ENCODE peak calls at places on chromosomes 3 and 15, in seven cellular contexts. E is H1, B is testis, Q is psoas muscle, O is lower lobe of right lung, X is left ventricle myocardium inferior, P is heart right ventricle. M is an unnamed sample. For H3K4me1, the result is how much of the 10 kb centered on the place peaks cover.

GRCh38 chr3:188241883-188242282 is 87.9 kb downstream of the LPP start:
- DNase-seq in E (no peak), B (no peak), Q (no peak), O (no peak), X (no peak), P (no peak), M (no peak)

GRCh38 chr3:193894121-193894863 is 241.7 kb upstream of the HES1 start:
- DNase-seq in E (no peak), B (no peak), Q (no peak), O (peak), X (peak), P (peak), M (no peak)

GRCh38 chr3:38142959-38143358 is 4.5 kb downstream of the MYD88 start:
- DNase-seq in E (no peak), B (peak), Q (no peak), O (no peak), X (no peak), P (no peak), M (no peak)

GRCh38 chr3:162845918-162846317 is 1349.3 kb downstream of the OTOL1 start:
- DNase-seq in E (no peak), B (no peak), Q (no peak), O (no peak), X (no peak), P (no peak), M (no peak)

GRCh38 chr3:105334138-105334882 is 32.4 kb upstream of the ALCAM start:
- DNase-seq in E (no peak), B (no peak), Q (no peak), O (no peak), X (no peak), P (no peak), M (no peak)

GRCh38 chr3:12751548-12751947 is 7.5 kb downstream of the TMEM40 start:
- DNase-seq in E (no peak), B (no peak), Q (no peak), O (no peak), X (no peak), P (no peak), M (no peak)

GRCh38 chr3:132354916-132355702 is 37.9 kb downstream of the ACP3 start:
- DNase-seq in E (no peak), B (no peak), Q (no peak), O (no peak), X (no peak), P (no peak), M (no peak)

GRCh38 chr15:25738171-25738792 is 124.8 kb downstream of the ATP10A start:
- DNase-seq in E (no peak), B (no peak), Q (no peak), O (no peak), X (no peak), P (no peak), M (no peak)

GRCh38 chr3:72748659-72749058 is 99.6 kb downstream of the SHQ1 start:
- DNase-seq in E (no peak), B (no peak), Q (no peak), O (no peak), X (no peak), P (no peak), M (no peak)

GRCh38 chr15:32943691-32944090 is 225.9 kb downstream of the GREM1 start:
- DNase-seq in E (no peak), B (no peak), Q (no peak), O (no peak), X (no peak), P (no peak), M (no peak)

GRCh38 chr15:41841131-41841530 is 2.5 kb downstream of the PLA2G4B start:
- DNase-seq in E (no peak), B (no peak), Q (no peak), O (no peak), X (no peak), P (no peak), M (no peak)

GRCh38 chr3:36679384-36680200 is 84.8 kb downstream of the DCLK3 start:
- DNase-seq in E (no peak), B (no peak), Q (no peak), O (no peak), X (no peak), P (no peak), M (no peak)

GRCh38 chr3:3227670-3228069 is 48.2 kb upstream of the CRBN start:
- DNase-seq in E (no peak), B (no peak), Q (no peak), O (no peak), X (peak), P (peak), M (no peak)

GRCh38 chr3:12946661-12947316 is 105.4 kb upstream of the RPL32 start:
- DNase-seq in E (no peak), B (no peak), Q (no peak), O (no peak), X (no peak), P (no peak), M (no peak)

DNA sequence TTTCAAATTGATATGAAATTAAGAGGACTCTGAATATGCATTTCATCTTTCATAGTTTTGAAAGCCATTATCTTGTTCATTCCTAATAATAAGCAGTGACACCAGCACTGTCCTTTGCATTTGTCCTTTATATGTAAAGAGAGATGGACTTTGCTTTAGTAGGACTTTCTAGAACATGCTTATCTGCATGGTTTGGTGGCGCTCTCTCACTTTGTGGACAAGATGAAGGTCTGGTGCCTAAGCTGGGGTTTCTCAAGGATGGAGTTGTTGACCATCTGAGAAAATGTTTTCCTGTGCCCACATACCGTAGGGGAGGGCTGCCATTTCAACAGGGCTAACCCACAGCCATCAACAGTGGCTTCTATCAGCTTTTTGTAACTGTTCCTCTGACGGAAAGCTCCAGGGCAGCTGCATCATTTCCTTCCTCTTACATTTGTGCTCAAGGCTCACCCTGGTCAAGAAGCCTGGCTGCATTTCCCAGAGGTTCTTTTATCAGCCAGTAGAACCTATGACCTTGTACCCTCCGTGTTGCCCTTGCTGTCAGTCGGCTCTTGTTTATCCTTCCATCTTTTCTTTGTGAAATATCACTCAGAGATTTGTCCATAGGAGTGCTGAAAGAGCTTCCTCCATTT is 44.5 kb downstream of the ABHD2 start:
- DNase-seq in E (no peak), B (peak), Q (no peak), O (no peak), X (no peak), P (peak), M (peak)
- H3K4me1 ChIP-seq in E (under half), B (under half), Q (under half), O (half or more), X (half or more), P (half or more), M (under half)

GRCh38 chr15:70753101-70753829 is 10.1 kb downstream of the UACA start:
- DNase-seq in E (no peak), B (no peak), Q (no peak), O (no peak), X (no peak), P (no peak), M (no peak)
- H3K4me1 ChIP-seq in E (under half), B (under half), Q (half or more), O (under half), X (half or more), P (half or more), M (half or more)

GRCh38 chr15:78788261-78788660 is 23.0 kb downstream of the ADAMTS7 start:
- DNase-seq in E (no peak), B (no peak), Q (no peak), O (peak), X (no peak), P (no peak), M (no peak)

GRCh38 chr15:78790027-78790426 is 21.2 kb downstream of the ADAMTS7 start:
- DNase-seq in E (no peak), B (no peak), Q (no peak), O (no peak), X (no peak), P (peak), M (no peak)

GRCh38 chr15:78789615-78790014 is 21.6 kb downstream of the ADAMTS7 start:
- DNase-seq in E (no peak), B (no peak), Q (no peak), O (peak), X (no peak), P (no peak), M (no peak)

GRCh38 chr15:78795043-78795442 is 16.2 kb downstream of the ADAMTS7 start:
- DNase-seq in E (no peak), B (no peak), Q (no peak), O (no peak), X (no peak), P (no peak), M (no peak)

GRCh38 chr15:78791357-78791756 is 19.9 kb downstream of the ADAMTS7 start:
- DNase-seq in E (no peak), B (no peak), Q (no peak), O (no peak), X (no peak), P (no peak), M (no peak)
- H3K4me1 ChIP-seq in E (under half), B (under half), Q (under half), O (under half), X (under half), P (under half), M (under half)

DNA sequence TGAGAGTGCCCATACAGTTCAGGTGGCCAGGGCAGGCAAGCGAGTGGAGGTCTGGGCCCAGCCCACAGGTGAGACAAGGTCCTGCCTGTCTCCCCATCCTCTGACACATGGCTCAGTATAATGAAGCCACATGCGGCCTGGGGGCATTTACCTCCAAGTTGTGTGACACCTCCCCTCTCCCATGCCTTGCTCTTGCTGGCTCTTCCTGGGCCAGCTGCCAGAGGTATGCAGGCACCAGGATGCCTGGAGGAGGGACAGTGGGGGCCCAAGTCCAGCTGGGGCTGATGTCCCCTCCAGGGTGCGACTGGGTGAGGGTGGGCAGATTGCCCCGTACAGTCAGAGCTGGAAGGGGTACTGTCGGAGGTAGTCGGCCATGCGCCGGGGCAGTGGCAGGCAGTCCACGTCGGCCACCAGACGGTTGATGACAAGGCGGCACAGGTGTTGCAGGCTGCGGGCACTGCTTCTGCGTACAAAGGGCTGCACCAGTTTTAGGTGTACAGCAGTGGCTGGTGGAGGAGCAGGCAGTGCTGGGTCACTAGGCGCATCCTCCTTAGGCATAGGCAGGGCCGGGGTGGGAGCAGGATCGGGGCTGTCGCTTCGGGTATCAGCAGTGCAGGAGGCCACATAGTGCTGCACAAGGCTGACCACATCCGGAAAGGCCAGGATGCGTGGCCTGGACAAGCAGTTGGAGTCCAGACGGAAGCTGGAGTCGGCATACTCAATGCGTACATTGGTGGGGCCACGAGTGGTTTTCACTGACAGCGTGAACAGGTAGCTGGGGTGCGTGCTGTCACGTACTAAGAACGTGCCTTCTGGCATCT is 4.1 kb downstream of the CISH start:
- DNase-seq in E (no peak), B (no peak), Q (no peak), O (peak), X (no peak), P (no peak), M (no peak)
- H3K4me1 ChIP-seq in E (under half), B (half or more), Q (half or more), O (half or more), X (half or more), P (half or more), M (under half)

DNA sequence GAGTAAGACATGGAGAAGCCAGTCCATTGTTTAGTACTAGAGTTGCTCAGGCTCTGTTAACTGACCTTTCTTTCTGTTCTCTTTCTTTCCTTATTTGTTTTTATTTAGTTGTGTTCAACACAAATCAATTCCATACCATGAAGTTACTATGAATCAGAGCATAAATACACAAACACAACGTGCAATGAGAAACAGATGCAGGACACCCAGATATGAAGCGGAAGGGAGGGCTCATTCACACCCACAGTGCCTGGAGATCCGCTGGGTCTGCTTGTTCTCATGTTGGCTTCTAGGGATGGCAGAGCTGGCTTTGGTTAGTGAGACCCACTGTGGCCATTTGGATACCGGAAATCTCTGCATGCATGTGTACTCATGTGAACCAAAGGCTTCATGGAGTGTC is 97.2 kb downstream of the TAMM41 start:
- DNase-seq in E (no peak), B (no peak), Q (no peak), O (no peak), X (no peak), P (no peak), M (no peak)
- H3K4me1 ChIP-seq in E (under half), B (under half), Q (under half), O (under half), X (under half), P (under half), M (under half)

GRCh38 chr15:98412852-98413251 is 235.5 kb upstream of the IGF1R start:
- DNase-seq in E (no peak), B (no peak), Q (no peak), O (no peak), X (no peak), P (no peak), M (no peak)

GRCh38 chr15:98413973-98414546 is 234.3 kb upstream of the IGF1R start:
- DNase-seq in E (no peak), B (no peak), Q (peak), O (no peak), X (peak), P (no peak), M (no peak)

GRCh38 chr15:98419173-98419814 is 229.0 kb upstream of the IGF1R start:
- DNase-seq in E (no peak), B (no peak), Q (no peak), O (no peak), X (no peak), P (no peak), M (no peak)

GRCh38 chr15:98417346-98417745 is 231.0 kb upstream of the IGF1R start:
- DNase-seq in E (no peak), B (no peak), Q (no peak), O (no peak), X (no peak), P (no peak), M (no peak)

DNA sequence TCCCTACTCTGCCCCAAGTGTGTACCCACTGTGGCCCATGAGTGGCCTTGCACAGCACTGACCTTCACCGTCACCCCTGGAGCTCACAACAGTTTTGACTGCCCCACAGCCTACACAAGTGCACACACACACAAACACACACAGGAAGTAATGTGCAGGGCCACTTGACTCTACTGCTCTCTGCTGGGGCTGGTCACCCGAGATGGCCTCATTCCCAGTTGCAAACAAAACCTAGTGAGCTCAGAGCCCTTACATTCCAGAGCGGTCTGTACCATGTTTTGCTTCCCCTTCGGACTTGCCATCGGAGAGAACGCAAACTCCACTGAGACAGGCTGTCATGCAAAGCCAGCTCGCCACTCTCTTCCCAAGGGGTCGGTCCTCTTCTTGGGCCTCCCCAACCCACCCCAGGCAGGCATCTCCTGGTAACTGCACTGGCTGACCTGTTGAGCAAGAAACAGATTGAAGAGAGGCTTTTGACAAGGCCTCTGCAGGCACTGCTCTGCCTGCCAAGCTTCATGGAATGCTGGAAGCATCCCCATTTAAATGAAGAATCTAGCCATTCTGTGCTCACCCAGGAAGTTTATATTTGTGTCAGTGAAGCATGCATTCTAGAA is 232.0 kb upstream of the IGF1R start:
- DNase-seq in E (no peak), B (no peak), Q (no peak), O (no peak), X (no peak), P (no peak), M (no peak)
- H3K4me1 ChIP-seq in E (under half), B (under half), Q (under half), O (under half), X (under half), P (under half), M (under half)

DNA sequence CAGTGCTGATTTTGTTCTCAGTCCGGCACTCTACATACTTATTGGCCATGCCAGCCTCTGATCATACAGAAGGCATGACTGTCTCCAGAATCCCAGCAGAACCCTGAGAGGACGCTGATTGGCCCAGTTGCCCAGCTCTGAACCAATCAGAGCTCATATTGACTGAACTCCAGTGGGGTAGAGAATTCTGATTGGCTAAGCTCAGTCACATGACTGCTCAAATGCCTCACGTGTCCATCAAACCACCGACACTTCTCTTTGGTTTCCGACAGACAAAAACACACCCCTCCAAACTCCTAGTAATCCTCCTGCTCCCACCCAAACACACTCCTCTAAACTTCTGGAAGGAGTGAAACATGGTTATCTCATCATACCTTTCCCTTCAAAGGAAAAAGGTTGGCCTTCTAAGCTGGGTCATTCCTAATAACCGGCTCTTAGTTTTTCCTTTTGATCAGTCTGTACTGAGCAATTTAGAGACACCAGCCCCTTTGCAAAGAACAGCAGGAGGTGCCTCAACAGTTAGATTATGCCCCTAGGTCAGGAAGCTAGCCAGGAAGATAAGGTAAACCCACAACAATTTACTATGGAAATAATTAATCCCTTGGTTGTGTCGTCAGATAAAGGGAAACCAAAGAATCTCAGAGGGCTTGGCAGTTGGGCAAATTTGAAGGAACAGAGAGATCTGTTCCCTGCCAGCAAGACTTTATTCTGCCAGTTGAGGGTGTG is 187.8 kb downstream of the TLE3 start:
- DNase-seq in E (no peak), B (peak), Q (no peak), O (no peak), X (no peak), P (no peak), M (no peak)
- H3K4me1 ChIP-seq in E (under half), B (under half), Q (under half), O (under half), X (under half), P (under half), M (under half)

M was measured in tibial artery.